ENCODE peak calls at places on chromosomes 1 and 21, in five cellular contexts. Z, F, K, T and I are unnamed samples.

GRCh38 chr1:115063238-115063901 is 25.9 kb downstream of the TSPAN2 start:
- DNase-seq in K (no peak), Z (no peak), T (no peak), F (no peak), I (no peak)

GRCh38 chr1:17369466-17369865 is 2.5 kb upstream of the PADI6 start:
- DNase-seq in F (no peak), Z (no peak), T (no peak), K (peak), I (no peak)

GRCh38 chr1:149986486-149987296 is 23.8 kb downstream of the OTUD7B start:
- DNase-seq in Z (no peak), K (peak), T (no peak), F (no peak), I (no peak)

GRCh38 chr1:55040083-55040952 is 970 bp downstream of the PCSK9 start:
- DNase-seq in T (no peak), Z (no peak), F (no peak), K (no peak), I (no peak)

GRCh38 chr1:202319381-202320080 is 22.2 kb downstream of the UBE2T start:
- DNase-seq in Z (no peak), K (no peak), F (no peak), T (no peak), I (no peak)

GRCh38 chr1:41739061-41739955 is 179.4 kb downstream of the HIVEP3 start:
- DNase-seq in Z (peak), F (no peak), T (no peak), K (peak), I (peak)

GRCh38 chr1:82604524-82604923 is 803.8 kb downstream of the ADGRL2 start:
- DNase-seq in Z (no peak), F (no peak), K (no peak), T (no peak), I (no peak)

GRCh38 chr1:205925730-205926129 is 17.5 kb downstream of the SLC26A9 start:
- DNase-seq in Z (no peak), T (no peak), F (peak), K (peak), I (peak)

GRCh38 chr1:170698711-170699275 is 34.9 kb downstream of the PRRX1 start:
- DNase-seq in K (peak), T (no peak), F (no peak), Z (no peak), I (no peak)

GRCh38 chr21:46119565-46120271 is 21.8 kb downstream of the COL6A2 start:
- DNase-seq in K (no peak), F (no peak), T (peak), Z (peak), I (no peak)

GRCh38 chr1:212457740-212458338 is 25.1 kb downstream of the NENF start:
- DNase-seq in F (peak), Z (no peak), K (peak), T (peak), I (no peak)

GRCh38 chr21:45294509-45295291 is 7.0 kb upstream of the POFUT2 start:
- DNase-seq in F (no peak), K (peak), T (no peak), Z (peak), I (no peak)

GRCh38 chr1:201989354-201990128 is 7.1 kb downstream of the RNPEP start:
- DNase-seq in T (no peak), K (no peak), Z (no peak), F (no peak), I (no peak)

GRCh38 chr1:111484391-111484790 is 10.6 kb downstream of the C1orf162 start:
- DNase-seq in F (no peak), K (no peak), Z (no peak), T (no peak), I (no peak)

GRCh38 chr1:1084372-1085170 is 10.5 kb upstream of the RNF223 start:
- DNase-seq in F (no peak), T (peak), K (no peak), Z (no peak), I (peak)

GRCh38 chr1:201944002-201944401 is 2.3 kb downstream of the LMOD1 start:
- DNase-seq in T (no peak), Z (no peak), F (no peak), K (no peak), I (no peak)

GRCh38 chr1:181551249-181551648 is 67.9 kb downstream of the CACNA1E start:
- DNase-seq in K (no peak), Z (no peak), F (no peak), T (peak), I (peak)

GRCh38 chr1:110750446-110751029 is 75.8 kb upstream of the KCNA3 start:
- DNase-seq in Z (no peak), F (no peak), T (no peak), K (no peak), I (no peak)

GRCh38 chr1:113140588-113141446 is 67.8 kb downstream of the LRIG2 start:
- DNase-seq in F (peak), Z (peak), K (peak), T (peak), I (no peak)

GRCh38 chr1:27451346-27451745 is 38.6 kb downstream of the WASF2 start:
- DNase-seq in K (no peak), T (no peak), Z (no peak), F (no peak), I (no peak)

GRCh38 chr1:7648761-7649384 is 122.2 kb upstream of the VAMP3 start:
- DNase-seq in T (no peak), F (no peak), K (peak), Z (peak), I (no peak)

GRCh38 chr1:17371896-17372295 is at the start of gene PADI6:
- DNase-seq in K (no peak), T (no peak), Z (no peak), F (no peak), I (no peak)

GRCh38 chr1:23816932-23817331 is 8.3 kb downstream of the HMGCL start:
- DNase-seq in F (no peak), K (no peak), Z (no peak), T (no peak), I (no peak)

GRCh38 chr21:29372063-29372802 is 73.5 kb downstream of the BACH1 start:
- DNase-seq in Z (no peak), F (peak), K (peak), T (no peak), I (no peak)

GRCh38 chr1:19749685-19750084 is 50.0 kb downstream of the TMCO4 start:
- DNase-seq in T (no peak), F (no peak), K (no peak), Z (no peak), I (no peak)

DNA sequence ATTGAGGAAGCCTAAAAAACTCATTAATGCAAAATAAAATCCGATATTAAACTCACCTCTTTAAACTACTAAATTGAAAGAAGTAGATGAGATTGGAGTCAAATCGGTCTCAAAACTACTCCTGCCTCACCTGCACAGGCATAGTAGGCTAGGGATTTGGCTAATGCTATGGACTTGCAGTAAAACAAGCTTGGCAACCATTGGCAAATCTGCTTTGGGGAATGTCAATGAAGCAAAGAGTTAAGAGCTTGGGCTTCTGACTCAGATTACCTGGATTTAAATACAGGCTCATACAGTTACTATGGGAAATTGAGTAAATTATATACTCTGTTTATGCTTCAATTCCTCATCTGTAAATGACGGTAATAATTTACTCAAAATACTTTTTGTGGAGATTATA is 111.4 kb downstream of the TTLL7 start:
- DNase-seq in Z (no peak), K (no peak), T (no peak), F (no peak), I (no peak)
- TF ChIP-seq CTCF in Z (no peak), K (no peak), T (no peak), F (no peak), I (no peak)

DNA sequence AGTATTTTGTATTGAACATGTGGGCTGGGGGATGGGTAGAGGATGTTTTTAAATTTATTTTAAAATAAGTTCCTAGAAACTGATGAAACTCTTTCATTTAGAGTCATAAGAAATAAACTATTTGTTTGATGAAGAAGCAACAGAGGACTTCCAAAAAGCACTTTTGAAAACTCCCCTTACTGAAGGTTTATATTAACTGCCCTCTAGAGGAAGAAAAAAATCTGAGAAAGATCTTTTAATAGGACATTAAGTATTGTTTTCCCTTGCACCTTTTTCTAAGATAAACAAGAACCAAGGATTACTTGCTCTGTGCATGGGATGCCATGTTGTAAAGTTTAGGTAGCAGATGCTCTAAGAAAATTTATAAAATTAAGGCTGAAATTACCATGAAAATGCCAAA is 14.1 kb downstream of the DISP1 start:
- DNase-seq in K (no peak), F (no peak), Z (no peak), T (no peak), I (no peak)
- TF ChIP-seq CTCF in K (peak), F (peak), Z (no peak), T (no peak), I (no peak)

GRCh38 chr1:153404768-153405167 is 11.6 kb upstream of the S100A7A start:
- DNase-seq in F (peak), Z (peak), K (no peak), T (peak), I (no peak)
- TF ChIP-seq CTCF in F (peak), Z (peak), K (peak), T (peak), I (peak)

DNA sequence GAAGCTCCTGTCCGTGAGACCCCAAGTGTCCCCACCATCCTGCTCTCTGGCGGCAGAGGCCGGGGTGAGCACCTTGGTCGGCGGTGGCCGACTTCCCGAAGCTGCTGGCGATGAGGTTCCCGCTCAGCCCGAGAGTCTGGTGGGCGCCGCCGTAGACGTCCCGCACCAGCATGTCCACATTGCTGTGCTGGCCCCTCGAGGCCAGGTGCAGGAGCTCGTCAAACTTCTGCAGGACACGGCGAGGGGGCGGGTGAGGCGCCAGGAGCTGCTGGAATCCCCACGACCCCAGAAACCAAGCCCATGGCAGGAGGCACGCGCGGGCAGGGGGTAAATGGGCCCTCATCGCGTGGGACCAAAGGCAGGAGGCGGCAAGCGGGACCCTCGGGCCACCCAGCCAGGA is 6.7 kb downstream of the PANK4 start:
- DNase-seq in K (no peak), F (no peak), T (no peak), Z (no peak), I (no peak)
- TF ChIP-seq CTCF in K (no peak), F (no peak), T (no peak), Z (no peak), I (no peak)

GRCh38 chr1:39132505-39133339 is 71.8 kb upstream of the MACF1 start:
- DNase-seq in Z (peak), T (peak), K (peak), F (peak), I (peak)
- TF ChIP-seq CTCF in Z (peak), T (no peak), K (peak), F (no peak), I (no peak)

GRCh38 chr1:168343566-168343965 is 62.9 kb downstream of the TBX19 start:
- DNase-seq in F (no peak), Z (no peak), T (no peak), K (no peak), I (no peak)
- TF ChIP-seq CTCF in F (peak), Z (no peak), T (no peak), K (peak), I (peak)

DNA sequence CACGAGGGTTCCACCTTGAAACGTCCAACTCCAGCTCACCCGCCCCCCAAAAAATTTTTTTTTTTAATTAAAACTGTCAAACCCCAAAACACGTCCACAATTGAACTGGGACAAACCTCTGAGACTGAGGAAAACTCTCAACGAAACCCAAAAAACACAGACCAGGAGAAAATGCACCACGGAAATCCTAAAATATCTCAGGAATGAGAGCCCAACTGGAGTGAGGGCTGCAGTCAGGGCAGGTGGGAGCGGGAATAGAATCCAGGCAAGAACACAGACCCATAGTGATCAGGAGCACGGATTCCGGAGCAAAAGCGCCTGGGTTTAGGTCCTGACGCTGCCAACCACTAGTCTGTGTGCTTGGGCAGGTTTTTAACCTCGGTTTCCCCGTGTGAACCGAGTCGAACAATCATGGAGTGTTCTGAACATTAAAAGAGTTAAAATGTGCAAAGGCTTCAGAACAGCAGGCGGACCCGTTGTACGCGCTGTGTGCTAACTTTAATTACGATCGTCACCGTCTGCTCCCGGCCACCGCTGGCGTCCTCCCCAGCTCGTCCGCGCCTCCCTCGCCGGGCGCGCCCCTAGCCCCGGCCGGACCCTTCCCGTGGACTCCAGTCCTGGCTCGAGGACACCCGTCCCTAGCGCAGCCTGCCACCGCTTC is 624 bp downstream of the ARHGAP29 start:
- DNase-seq in F (no peak), K (peak), T (peak), Z (peak), I (no peak)
- TF ChIP-seq CTCF in F (peak), K (peak), T (no peak), Z (no peak), I (no peak)

GRCh38 chr1:79193211-79194079 is 186.9 kb upstream of the ADGRL4 start:
- DNase-seq in F (peak), K (peak), Z (no peak), T (no peak), I (no peak)

GRCh38 chr1:79198841-79199240 is 192.3 kb upstream of the ADGRL4 start:
- DNase-seq in K (peak), Z (no peak), F (no peak), T (no peak), I (no peak)

DNA sequence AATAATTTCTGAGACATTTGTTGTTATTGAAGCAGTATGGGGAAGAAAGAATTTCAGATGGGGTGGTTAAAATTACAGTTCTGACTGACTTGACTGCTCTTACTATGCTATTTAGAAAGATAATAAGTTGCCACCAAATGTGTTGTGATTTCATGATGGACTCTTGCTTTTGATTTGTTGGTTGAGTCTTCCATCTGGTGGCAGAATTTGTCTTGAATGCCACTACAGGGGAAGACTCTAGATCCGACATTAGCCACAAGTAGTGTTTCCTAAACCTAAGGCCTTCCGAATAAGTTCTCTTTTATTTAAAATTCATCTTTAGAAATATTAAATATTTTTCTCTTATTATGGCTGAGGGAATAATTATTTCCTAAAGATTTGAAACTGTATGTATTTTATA is 190.9 kb upstream of the ADGRL4 start:
- DNase-seq in Z (no peak), T (no peak), K (peak), F (no peak), I (no peak)
- TF ChIP-seq CTCF in Z (peak), T (no peak), K (peak), F (peak), I (peak)

DNA sequence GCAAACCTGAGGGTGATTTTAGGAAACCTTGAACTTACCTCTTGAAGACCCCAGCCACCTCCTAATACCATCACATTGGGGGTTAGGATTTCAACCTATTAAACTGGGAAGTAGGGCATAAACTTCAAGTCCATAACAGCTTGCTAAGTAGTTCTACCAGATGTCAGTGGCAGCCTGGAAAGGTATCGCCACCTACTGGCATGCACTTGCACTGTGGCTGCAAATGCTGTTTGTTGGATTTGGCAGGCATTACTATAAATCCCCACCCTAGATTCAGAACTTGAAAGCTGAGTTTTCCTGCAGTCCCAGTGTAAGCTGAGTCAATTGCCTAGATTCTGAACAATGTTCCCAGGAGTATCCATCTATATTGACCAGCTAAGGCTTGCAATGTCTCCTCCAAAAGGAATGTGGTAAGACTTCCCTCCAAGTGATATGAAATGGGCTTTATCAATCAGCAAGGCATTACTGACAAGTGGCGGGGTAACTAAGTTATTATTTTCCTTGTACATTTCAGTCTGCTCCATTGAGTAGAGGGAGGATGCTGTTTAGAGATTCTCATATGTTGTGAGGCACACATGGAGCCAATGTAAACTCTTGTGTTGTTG is 474.5 kb downstream of the PTPRC start:
- DNase-seq in K (peak), F (peak), T (peak), Z (peak), I (peak)
- TF ChIP-seq CTCF in K (peak), F (peak), T (peak), Z (peak), I (peak)